ENCODE peak calls at places on chromosomes 7 and 10, in seven cellular contexts. V is body of pancreas, A is heart left ventricle, S is A549, O is ovary, P is Peyer's patch, N is uterus. T is an unnamed sample.

GRCh38 chr10:78556-78955 is 29.5 kb upstream of the TUBB8 start:
- DNase-seq in V (no peak), A (peak; percentile 14), S (no peak), O (no peak), P (no peak), N (no peak), T (no peak)

GRCh38 chr7:29482056-29482455 is 81.6 kb upstream of the PRR15 start:
- DNase-seq in V (no peak), A (no peak), S (no peak), O (no peak), P (no peak), N (no peak), T (no peak)

GRCh38 chr7:37007319-37007718 is 283.0 kb upstream of the AOAH start:
- DNase-seq in V (no peak), A (no peak), S (no peak), O (no peak), P (no peak), N (no peak), T (no peak)

GRCh38 chr7:82049442-82049841 is 279.6 kb upstream of the HGF start:
- DNase-seq in V (no peak), A (no peak), S (peak; percentile 98), O (no peak), P (no peak), N (no peak), T (no peak)

GRCh38 chr10:118546479-118546878 is 49.0 kb downstream of the PRLHR start:
- DNase-seq in V (no peak), A (no peak), S (no peak), O (no peak), P (no peak), N (no peak), T (no peak)

GRCh38 chr10:43640603-43641002 is 8.1 kb downstream of the ZNF32 start:
- DNase-seq in V (no peak), A (no peak), S (no peak), O (no peak), P (no peak), N (no peak), T (no peak)

GRCh38 chr10:127992376-127992775 is 85.5 kb downstream of the PTPRE start:
- DNase-seq in V (no peak), A (no peak), S (no peak), O (no peak), P (no peak), N (no peak), T (no peak)

GRCh38 chr10:103241262-103242011 is 4.2 kb upstream of the RPEL1 start:
- DNase-seq in V (peak; percentile 82), A (no peak), S (peak; percentile 98), O (no peak), P (peak; percentile 87), N (no peak), T (no peak)

GRCh38 chr10:35005868-35006267 is 84.3 kb downstream of the CUL2 start:
- DNase-seq in V (no peak), A (no peak), S (peak; percentile 80), O (no peak), P (no peak), N (no peak), T (no peak)

GRCh38 chr7:22942191-22942590 is 71.7 kb downstream of the HYCC1 start:
- DNase-seq in V (no peak), A (no peak), S (no peak), O (no peak), P (no peak), N (no peak), T (no peak)

GRCh38 chr7:100472854-100473499 is 6.0 kb downstream of the TSC22D4 start:
- DNase-seq in V (no peak), A (no peak), S (no peak), O (no peak), P (no peak), N (peak; percentile 65), T (no peak)

GRCh38 chr7:41858196-41858595 is 155.3 kb upstream of the INHBA start:
- DNase-seq in V (no peak), A (no peak), S (no peak), O (no peak), P (no peak), N (no peak), T (no peak)

GRCh38 chr10:35432781-35433338 is 96.6 kb downstream of the CCNY start:
- DNase-seq in V (no peak), A (no peak), S (no peak), O (no peak), P (no peak), N (no peak), T (no peak)

GRCh38 chr7:45368129-45368807 is 205.9 kb upstream of the ADCY1 start:
- DNase-seq in V (no peak), A (no peak), S (no peak), O (no peak), P (no peak), N (no peak), T (no peak)

GRCh38 chr7:93992423-93993110 is 11.6 kb downstream of the BET1 start:
- DNase-seq in V (no peak), A (no peak), S (no peak), O (no peak), P (no peak), N (no peak), T (no peak)

GRCh38 chr10:72229261-72230251 is 13.5 kb upstream of the ASCC1 start:
- DNase-seq in V (peak; percentile 66), A (no peak), S (peak; percentile 32), O (peak; percentile 39), P (peak; percentile 19), N (no peak), T (no peak)

GRCh38 chr7:155169081-155169480 is 99.0 kb downstream of the HTR5A start:
- DNase-seq in V (no peak), A (no peak), S (no peak), O (no peak), P (no peak), N (no peak), T (no peak)

GRCh38 chr7:45456105-45456504 is 118.1 kb upstream of the ADCY1 start:
- DNase-seq in V (no peak), A (no peak), S (no peak), O (no peak), P (no peak), N (no peak), T (no peak)

GRCh38 chr7:123738356-123738755 is 10.4 kb downstream of the WASL start:
- DNase-seq in V (peak; percentile 19), A (no peak), S (no peak), O (no peak), P (peak; percentile 57), N (no peak), T (no peak)

GRCh38 chr10:20551761-20552160 is 345.4 kb downstream of the NEBL start:
- DNase-seq in V (no peak), A (no peak), S (no peak), O (no peak), P (no peak), N (no peak), T (no peak)

GRCh38 chr10:133109736-133110532 is 22.2 kb downstream of the ADGRA1 start:
- DNase-seq in V (peak; percentile 69), A (no peak), S (peak; percentile 32), O (no peak), P (no peak), N (no peak), T (no peak)

DNA sequence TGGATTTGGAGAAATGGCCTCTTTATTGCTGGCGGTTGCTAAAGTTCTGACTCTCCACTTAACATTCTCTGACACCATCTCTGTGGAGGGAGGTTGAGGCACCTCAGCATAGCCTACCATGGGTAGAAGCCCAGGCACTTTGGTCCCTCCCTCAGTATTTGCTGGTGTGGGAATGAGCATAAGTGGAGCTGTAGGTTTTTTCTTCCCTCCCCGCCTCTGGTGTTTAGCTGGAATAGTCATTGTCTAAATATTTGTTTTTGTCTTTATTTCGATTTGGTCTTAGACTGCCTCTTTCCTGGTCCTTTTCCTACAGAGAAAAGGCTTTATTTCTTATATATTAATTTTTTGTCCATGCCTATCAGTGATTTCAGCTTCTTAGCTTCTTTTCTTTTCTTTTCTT is 203.4 kb upstream of the AGR3 start:
- DNase-seq in V (no peak), A (no peak), S (peak; percentile 33), O (no peak), P (no peak), N (no peak), T (no peak)
- H3K27ac ChIP-seq in V (no peak overlapping the region), A (no peak overlapping the region), S (peak overlapping the region; percentile 63), O (no peak overlapping the region), P (no peak overlapping the region), N (no peak overlapping the region), T (no peak overlapping the region)

DNA sequence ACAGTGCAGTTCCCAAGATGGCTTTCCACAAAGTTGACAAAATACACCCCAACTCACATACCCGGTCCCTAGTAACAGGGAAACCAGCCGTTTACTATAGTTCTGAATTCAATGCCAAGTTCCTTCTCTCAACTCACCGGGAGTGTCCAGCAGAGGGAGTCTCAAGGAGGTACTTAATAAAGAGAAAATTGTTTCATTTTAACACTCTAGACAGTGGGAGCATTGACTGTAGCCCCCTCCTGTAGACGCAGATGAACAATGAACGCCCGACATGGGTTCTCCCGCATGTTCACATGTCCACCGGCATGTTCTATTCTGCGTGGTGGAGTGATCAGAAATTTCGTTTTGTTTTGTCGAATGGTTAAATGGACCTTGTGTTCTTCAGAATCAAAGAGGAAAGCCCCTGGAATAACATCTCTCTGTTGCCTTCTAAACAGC is 1.9 kb downstream of the HIPK2 start:
- DNase-seq in V (peak; percentile 82), A (no peak), S (peak; percentile 78), O (peak; percentile 46), P (peak; percentile 91), N (peak; percentile 74), T (peak; percentile 84)
- TF ChIP-seq POLR2A in V (no peak), A (peak; percentile 18), S (no peak), O (no peak), P (no peak), N (no peak), T (no peak)

DNA sequence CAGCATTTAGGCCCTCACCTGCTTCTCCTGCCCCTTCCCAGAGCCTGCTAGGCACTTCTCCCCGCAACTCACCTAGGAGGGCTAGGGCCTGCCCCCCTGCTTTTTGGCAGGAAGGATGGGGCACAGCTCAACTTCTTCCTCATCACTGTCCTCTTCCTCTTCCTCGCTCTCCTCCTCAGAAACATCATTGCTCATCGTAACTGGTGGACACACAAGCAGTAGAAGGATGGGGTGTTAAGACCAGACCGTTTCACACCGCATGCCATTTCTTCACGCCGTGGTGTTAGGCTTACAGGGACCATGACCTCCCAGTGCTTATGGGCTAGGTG is 1.6 kb downstream of the NPM3 start:
- DNase-seq in V (no peak), A (no peak), S (no peak), O (no peak), P (peak; percentile 43), N (no peak), T (no peak)
- H3K4me3 ChIP-seq in V (no peak overlapping the region), A (no peak overlapping the region), S (no peak overlapping the region), O (no peak overlapping the region), P (no peak overlapping the region), N (no peak overlapping the region), T (no peak overlapping the region)

DNA sequence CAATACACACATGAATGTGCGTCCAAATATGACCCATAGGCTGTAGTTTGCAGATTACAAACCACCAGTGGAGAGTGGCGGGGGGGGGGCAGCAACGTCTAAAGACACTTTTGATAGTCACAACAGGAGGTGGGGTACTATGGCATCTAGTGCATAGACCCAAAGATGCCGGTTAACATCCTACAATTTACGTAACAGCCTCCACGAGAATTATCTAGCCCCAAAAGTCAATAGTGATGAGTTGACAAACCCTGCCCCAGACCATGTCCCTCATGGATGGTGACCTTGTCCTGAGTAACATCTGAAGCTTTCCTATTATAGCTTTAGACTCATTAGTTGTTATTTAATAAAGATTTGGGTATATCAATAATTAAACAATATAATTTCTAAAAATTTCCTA is 31.6 kb downstream of the USP6NL start:
- DNase-seq in V (no peak), A (no peak), S (no peak), O (no peak), P (no peak), N (no peak), T (no peak)
- H3K27ac ChIP-seq in V (no peak overlapping the region), A (no peak overlapping the region), S (no peak overlapping the region), O (no peak overlapping the region), P (no peak overlapping the region), N (no peak overlapping the region), T (no peak overlapping the region)

GRCh38 chr10:31133628-31134302 is 102.1 kb upstream of the ZNF438 start:
- DNase-seq in V (peak; percentile 85), A (peak; percentile 92), S (no peak), O (peak; percentile 85), P (peak; percentile 90), N (peak; percentile 89), T (peak; percentile 85)
- TF ChIP-seq POLR2A in V (peak; percentile 46), A (peak; percentile 51), S (no peak), O (peak; percentile 55), P (peak; percentile 35), N (peak; percentile 52), T (no peak)